ENCODE peak calls at places on chromosomes 12 and 14, in six cellular contexts. E is CD8-positive, alpha-beta memory T cell; Y is Peyer's patch; A is activated CD4-positive, alpha-beta T cell treated with anti-CD3 and anti-CD28 coated beads, Interleukin-2, amount 50 U/mL, for 1 hour; Z is HepG2; T is amniotic stem cell. D is an unnamed sample.

GRCh38 chr12:94793191-94793595 is 142.8 kb upstream of the TMCC3 start:
- DNase-seq in Z (no peak), T (no peak), E (no peak), Y (no peak), A (no peak), D (no peak)

GRCh38 chr12:115070313-115070712 is 386.3 kb upstream of the TBX3 start:
- DNase-seq in E (no peak), A (no peak), Y (no peak), Z (no peak), T (no peak), D (no peak)

GRCh38 chr12:125186471-125187147 is 121.4 kb downstream of the AACS start:
- DNase-seq in Z (no peak), E (no peak), T (no peak), A (no peak), Y (no peak), D (no peak)

GRCh38 chr14:65817011-65817410 is 404.5 kb downstream of the FUT8 start:
- DNase-seq in Z (no peak), A (no peak), E (no peak), Y (no peak), T (no peak), D (no peak)

GRCh38 chr12:42725839-42726238 is 136.3 kb upstream of the PRICKLE1 start:
- DNase-seq in T (peak), A (no peak), Z (no peak), E (no peak), Y (no peak), D (no peak)

GRCh38 chr12:1917172-1918070 is 1.0 kb downstream of the CACNA2D4 start:
- DNase-seq in Y (no peak), A (no peak), E (no peak), T (no peak), Z (no peak), D (no peak)

GRCh38 chr12:105164068-105164467 is 56.5 kb downstream of the WASHC4 start:
- DNase-seq in E (no peak), Z (no peak), T (no peak), Y (no peak), A (no peak), D (no peak)

GRCh38 chr14:91390165-91390778 is 27.3 kb downstream of the CCDC88C start:
- DNase-seq in T (no peak), Y (no peak), E (no peak), A (no peak), Z (no peak), D (no peak)

GRCh38 chr14:57480044-57480443 is 13.6 kb downstream of the CCDC198 start:
- DNase-seq in T (no peak), E (no peak), Y (no peak), A (no peak), Z (no peak), D (no peak)

GRCh38 chr12:127172857-127173256 is 1094.1 kb upstream of the TMEM132C start:
- DNase-seq in E (no peak), A (no peak), T (no peak), Y (no peak), Z (no peak), D (no peak)

GRCh38 chr14:91573894-91574837 is 64.1 kb upstream of the PPP4R3A start:
- DNase-seq in Z (no peak), A (peak), Y (peak), T (peak), E (peak), D (no peak)

GRCh38 chr14:104563742-104564615 is 15.6 kb upstream of the C14orf180 start:
- DNase-seq in Z (peak), E (peak), Y (peak), T (no peak), A (peak), D (no peak)

GRCh38 chr14:73935666-73936065 is 14.2 kb downstream of the FAM161B start:
- DNase-seq in E (no peak), A (no peak), Z (no peak), Y (no peak), T (no peak), D (no peak)

GRCh38 chr14:38197001-38197760 is 10.5 kb upstream of the SSTR1 start:
- DNase-seq in A (no peak), E (no peak), T (no peak), Z (no peak), Y (no peak), D (no peak)

GRCh38 chr12:10503460-10503859 is 2.2 kb upstream of the EIF2S3B start:
- DNase-seq in E (no peak), A (no peak), T (no peak), Y (no peak), Z (no peak), D (no peak)

GRCh38 chr12:26123482-26123980 is 1.3 kb downstream of the BHLHE41 start:
- DNase-seq in T (no peak), A (no peak), Y (no peak), E (no peak), Z (no peak), D (no peak)

GRCh38 chr14:65639216-65639615 is 226.7 kb downstream of the FUT8 start:
- DNase-seq in A (no peak), Z (peak), Y (no peak), T (no peak), E (no peak), D (no peak)

GRCh38 chr14:26596722-26597030 is 1.2 kb downstream of the NOVA1 start:
- DNase-seq in Z (no peak), A (no peak), T (no peak), Y (peak), E (no peak), D (no peak)

GRCh38 chr12:112992541-112993398 is 14.5 kb downstream of the OAS2 start:
- DNase-seq in Y (peak), Z (peak), E (peak), A (peak), T (peak), D (peak)

GRCh38 chr12:93802698-93803097 is 125.5 kb downstream of the CRADD start:
- DNase-seq in T (no peak), E (no peak), Y (no peak), A (no peak), Z (no peak), D (no peak)

GRCh38 chr12:7190268-7191055 is 976 bp downstream of the PEX5 start:
- DNase-seq in Y (peak), Z (peak), E (no peak), T (no peak), A (peak), D (no peak)

GRCh38 chr12:6375269-6376078 is at the start of gene SCNN1A:
- DNase-seq in Z (no peak), Y (peak), E (no peak), T (no peak), A (no peak), D (no peak)

GRCh38 chr12:128798543-128799341 is 25.0 kb downstream of the SLC15A4 start:
- DNase-seq in A (no peak), Z (no peak), Y (peak), E (no peak), T (no peak), D (no peak)

GRCh38 chr14:93033983-93034670 is 81.6 kb downstream of the ITPK1 start:
- DNase-seq in E (peak), Y (peak), A (peak), T (no peak), Z (no peak), D (no peak)

GRCh38 chr12:24155042-24155441 is 205.6 kb upstream of the SOX5 start:
- DNase-seq in A (no peak), E (no peak), T (no peak), Y (no peak), Z (no peak), D (no peak)

GRCh38 chr12:70246580-70246979 is 3.3 kb downstream of the CNOT2 start:
- DNase-seq in Y (no peak), Z (no peak), T (no peak), A (no peak), E (no peak), D (no peak)

GRCh38 chr12:115504241-115504941 is 773.1 kb downstream of the MED13L start:
- DNase-seq in E (no peak), Z (no peak), T (no peak), A (no peak), Y (no peak), D (peak)

GRCh38 chr12:64318605-64319004 is 72.0 kb downstream of the C12orf56 start:
- DNase-seq in E (no peak), A (no peak), T (no peak), Z (peak), Y (no peak), D (no peak)

GRCh38 chr12:124544311-124544970 is 23.0 kb downstream of the NCOR2 start:
- DNase-seq in T (no peak), Z (no peak), A (no peak), E (no peak), Y (no peak), D (no peak)

GRCh38 chr12:111446044-111446581 is 40.4 kb downstream of the SH2B3 start:
- DNase-seq in Y (peak), A (no peak), Z (no peak), E (no peak), T (no peak), D (no peak)

GRCh38 chr14:29630566-29631160 is 297.0 kb downstream of the PRKD1 start:
- DNase-seq in E (no peak), T (no peak), A (no peak), Z (no peak), Y (no peak), D (no peak)

GRCh38 chr14:101732128-101732527 is 29.4 kb upstream of the PPP2R5C start:
- DNase-seq in A (no peak), E (no peak), Y (no peak), Z (no peak), T (no peak), D (no peak)

GRCh38 chr14:86799244-86799647 is 1193.7 kb downstream of the GALC start:
- DNase-seq in Y (no peak), E (no peak), A (no peak), Z (peak), T (peak), D (no peak)